ENCODE peak calls at places on chromosomes 16 and 17, in ten cellular contexts. N, B, G, V, T, U, W, Q, C and P are unnamed samples.

GRCh38 chr17:81294512-81295030 is 536 bp downstream of the SLC38A10 start:
- DNase-seq in W (peak), C (peak), V (no peak), N (peak), T (no peak), G (peak), U (no peak), Q (no peak), B (peak), P (peak)

GRCh38 chr17:80248894-80249710 is 11.6 kb upstream of the RNF213 start:
- DNase-seq in W (no peak), G (no peak), B (no peak), T (no peak), U (no peak), Q (no peak), V (no peak), N (no peak), C (no peak), P (no peak)

GRCh38 chr17:67245694-67246397 is 850 bp upstream of the HELZ start:
- DNase-seq in Q (no peak), U (peak), G (no peak), V (no peak), W (no peak), C (peak), B (peak), N (peak), T (no peak), P (no peak)

GRCh38 chr17:49760909-49761558 is 2.9 kb downstream of the FAM117A start:
- DNase-seq in T (no peak), W (no peak), C (no peak), N (no peak), U (no peak), G (no peak), V (no peak), Q (no peak), B (no peak), P (no peak)

GRCh38 chr16:85036398-85037049 is 8.9 kb downstream of the KIAA0513 start:
- DNase-seq in V (no peak), W (no peak), U (no peak), G (no peak), Q (no peak), C (no peak), N (no peak), T (no peak), B (no peak), P (no peak)

GRCh38 chr16:71201556-71201955 is 29.0 kb downstream of the HYDIN start:
- DNase-seq in T (no peak), W (no peak), G (no peak), Q (no peak), N (no peak), C (no peak), B (no peak), U (no peak), V (no peak), P (no peak)

GRCh38 chr16:68064791-68065365 is 20.3 kb upstream of the NFATC3 start:
- DNase-seq in C (peak), T (peak), U (peak), W (peak), Q (peak), N (peak), V (peak), B (peak), G (peak), P (peak)

GRCh38 chr17:37607637-37608368 is 1.4 kb downstream of the SYNRG start:
- DNase-seq in C (no peak), V (no peak), T (no peak), B (no peak), N (no peak), G (no peak), Q (no peak), U (no peak), W (no peak), P (no peak)

GRCh38 chr17:7932949-7933348 is 943 bp downstream of the CNTROB start:
- DNase-seq in U (peak), V (no peak), B (peak), G (peak), C (peak), N (peak), Q (peak), W (peak), T (no peak), P (peak)

GRCh38 chr17:17402558-17402957 is 74.2 kb upstream of the MED9 start:
- DNase-seq in G (peak), N (no peak), C (no peak), W (no peak), B (no peak), T (no peak), V (no peak), Q (no peak), U (no peak), P (no peak)

GRCh38 chr16:11183951-11184350 is 72.1 kb downstream of the SOCS1 start:
- DNase-seq in B (no peak), V (no peak), G (no peak), Q (no peak), C (no peak), T (no peak), N (peak), W (no peak), U (no peak), P (no peak)

GRCh38 chr16:73384561-73384960 is 336.6 kb upstream of the ZFHX3 start:
- DNase-seq in T (no peak), C (no peak), G (no peak), V (no peak), W (no peak), B (no peak), U (no peak), N (no peak), Q (no peak), P (no peak)

GRCh38 chr17:28916302-28916934 is 13.5 kb upstream of the DHRS13 start:
- DNase-seq in T (peak), U (no peak), B (peak), Q (peak), N (peak), C (peak), G (peak), V (no peak), W (peak), P (peak)

GRCh38 chr16:68049448-68049847 is 26.4 kb downstream of the DUS2 start:
- DNase-seq in G (no peak), C (no peak), U (no peak), Q (no peak), W (no peak), T (no peak), N (no peak), B (no peak), V (no peak), P (no peak)

GRCh38 chr17:64706224-64707076 is 44.3 kb upstream of the SMURF2 start:
- DNase-seq in N (peak), T (no peak), B (no peak), U (no peak), W (no peak), V (no peak), C (peak), Q (no peak), G (no peak), P (no peak)

GRCh38 chr17:19457046-19457445 is 46.0 kb downstream of the RNF112 start:
- DNase-seq in U (no peak), V (no peak), C (no peak), T (no peak), W (no peak), Q (no peak), N (no peak), G (no peak), B (no peak), P (no peak)

GRCh38 chr17:2926019-2926650 is 129.9 kb downstream of the RAP1GAP2 start:
- DNase-seq in V (no peak), B (no peak), T (no peak), C (no peak), U (peak), G (peak), W (peak), N (peak), Q (no peak), P (no peak)

GRCh38 chr17:43545383-43545632 is 832 bp downstream of the ETV4 start:
- DNase-seq in G (peak), T (no peak), B (no peak), Q (no peak), C (no peak), V (no peak), N (no peak), W (no peak), U (no peak), P (no peak)

GRCh38 chr16:52090080-52090479 is 456.9 kb downstream of the TOX3 start:
- DNase-seq in G (peak), W (no peak), B (no peak), C (no peak), T (no peak), U (no peak), Q (no peak), N (no peak), V (peak), P (peak)

GRCh38 chr17:8725881-8726280 is 18.8 kb downstream of the CCDC42 start:
- DNase-seq in G (no peak), T (no peak), V (no peak), C (no peak), U (no peak), Q (no peak), B (no peak), N (no peak), W (no peak), P (no peak)

GRCh38 chr17:1347681-1348318 is 52.2 kb downstream of the YWHAE start:
- DNase-seq in V (no peak), C (peak), G (peak), Q (peak), N (no peak), B (no peak), W (peak), U (no peak), T (no peak), P (no peak)

GRCh38 chr17:10699861-10700260 is 2.5 kb downstream of the ADPRM start:
- DNase-seq in C (no peak), N (no peak), W (no peak), G (no peak), T (no peak), U (no peak), Q (no peak), B (no peak), V (no peak), P (peak)

GRCh38 chr17:27540300-27541105 is 84.3 kb downstream of the KSR1 start:
- DNase-seq in Q (peak), C (peak), U (no peak), G (peak), T (peak), V (peak), W (peak), N (peak), B (no peak), P (peak)

GRCh38 chr16:11138026-11138768 is 117.8 kb downstream of the SOCS1 start:
- DNase-seq in W (no peak), V (no peak), N (no peak), U (no peak), B (no peak), G (no peak), C (no peak), Q (no peak), T (no peak), P (no peak)

GRCh38 chr16:65531475-65531874 is 409.6 kb upstream of the CDH11 start:
- DNase-seq in Q (no peak), B (no peak), U (no peak), V (no peak), G (peak), N (no peak), W (no peak), C (no peak), T (no peak), P (no peak)

GRCh38 chr17:2179615-2180295 is 123.8 kb downstream of the SMG6 start:
- DNase-seq in V (peak), U (peak), T (peak), W (peak), G (peak), C (peak), Q (peak), N (peak), B (no peak), P (peak)

GRCh38 chr16:8600144-8600856 is 10.0 kb upstream of the TMEM114 start:
- DNase-seq in W (no peak), B (no peak), V (no peak), Q (no peak), U (no peak), T (no peak), G (no peak), N (peak), C (no peak), P (no peak)

GRCh38 chr17:8360260-8360659 is 16.2 kb downstream of the KRABD2 start:
- DNase-seq in N (no peak), Q (no peak), U (no peak), G (no peak), B (no peak), W (no peak), T (no peak), V (no peak), C (no peak), P (no peak)

GRCh38 chr16:590165-590874 is 454 bp downstream of the RAB40C start:
- DNase-seq in G (peak), U (no peak), N (peak), V (no peak), B (no peak), T (no peak), W (peak), Q (no peak), C (no peak), P (peak)

GRCh38 chr16:89320717-89321501 is 103.4 kb downstream of the ZNF778 start:
- DNase-seq in W (peak), C (peak), T (peak), G (peak), Q (peak), U (peak), B (peak), V (no peak), N (peak), P (peak)

GRCh38 chr16:58551496-58551895 is 36.2 kb downstream of the SETD6 start:
- DNase-seq in G (no peak), U (no peak), T (no peak), N (no peak), V (no peak), W (peak), Q (peak), B (no peak), C (no peak), P (no peak)

GRCh38 chr17:4986951-4987766 is at the start of gene CAMTA2:
- DNase-seq in U (peak), C (peak), T (no peak), V (no peak), B (peak), N (peak), Q (peak), G (peak), W (peak), P (peak)

GRCh38 chr17:42682400-42683384 is at the start of gene CNTNAP1:
- DNase-seq in C (peak), Q (no peak), V (no peak), G (peak), N (peak), W (peak), B (peak), T (no peak), U (peak), P (peak)

GRCh38 chr16:19748389-19749110 is 30.5 kb downstream of the IQCK start:
- DNase-seq in C (no peak), V (no peak), W (no peak), T (no peak), U (peak), Q (no peak), N (no peak), B (no peak), G (no peak), P (peak)

GRCh38 chr16:70391881-70392481 is 45.3 kb downstream of the DDX19A start:
- DNase-seq in C (no peak), U (peak), G (peak), Q (peak), T (no peak), N (peak), V (peak), W (peak), B (no peak), P (peak)

GRCh38 chr17:81741594-81742452 is 29.7 kb downstream of the SLC25A10 start:
- DNase-seq in U (no peak), N (no peak), V (no peak), Q (no peak), G (no peak), T (no peak), B (no peak), W (no peak), C (no peak), P (no peak)

GRCh38 chr17:68794636-68795503 is 160.3 kb downstream of the ABCA8 start:
- DNase-seq in N (peak), W (peak), T (peak), Q (no peak), B (peak), G (peak), V (no peak), C (no peak), U (no peak), P (peak)
- H3K4me3 ChIP-seq in N (peak), W (no peak), T (no peak), Q (peak), B (no peak), G (no peak), V (no peak), C (no peak), U (no peak), P (no peak)

DNA sequence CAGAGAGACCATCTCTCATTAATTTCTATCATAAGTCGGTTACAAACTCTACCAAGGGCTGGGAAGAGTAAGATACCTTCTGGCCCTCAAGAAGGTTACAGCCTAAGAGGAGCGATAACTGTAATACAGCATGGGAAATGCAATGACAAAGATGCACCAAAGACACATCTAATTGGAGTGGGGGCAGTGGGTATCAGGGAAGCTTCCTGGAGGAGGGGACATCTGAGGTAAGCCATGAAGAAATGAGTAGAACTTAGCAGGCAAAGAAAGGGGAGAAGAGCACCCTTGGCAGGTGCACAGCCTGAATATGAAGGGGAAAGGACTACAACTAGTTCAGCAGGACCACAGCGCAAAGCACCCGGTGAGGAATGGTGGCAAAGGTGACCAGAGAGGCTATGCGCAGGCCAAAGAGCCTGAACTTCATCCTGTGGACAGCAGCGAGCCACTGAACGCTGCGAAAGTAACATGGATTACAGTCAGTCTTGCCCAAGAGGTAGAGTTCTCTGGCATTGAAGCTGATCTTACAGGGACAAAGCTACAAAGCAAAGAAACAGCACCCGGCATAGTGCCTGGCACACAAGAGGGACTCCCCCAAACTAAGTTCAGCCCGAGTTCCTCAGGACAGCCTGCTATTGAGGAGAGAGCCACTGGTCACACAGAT is 2.8 kb downstream of the TBC1D10B start:
- DNase-seq in W (no peak), C (no peak), Q (no peak), B (no peak), G (no peak), U (no peak), N (no peak), T (no peak), V (no peak), P (no peak)
- H3K4me3 ChIP-seq in W (peak), C (peak), Q (peak), B (no peak), G (peak), U (peak), N (peak), T (peak), V (peak), P (peak)

GRCh38 chr17:57260325-57261083 is 4.2 kb downstream of the MSI2 start:
- DNase-seq in U (no peak), C (no peak), N (no peak), V (no peak), Q (no peak), G (no peak), W (no peak), B (no peak), T (no peak), P (no peak)
- H3K4me3 ChIP-seq in U (no peak), C (no peak), N (no peak), V (no peak), Q (no peak), G (no peak), W (no peak), B (peak), T (no peak), P (no peak)

DNA sequence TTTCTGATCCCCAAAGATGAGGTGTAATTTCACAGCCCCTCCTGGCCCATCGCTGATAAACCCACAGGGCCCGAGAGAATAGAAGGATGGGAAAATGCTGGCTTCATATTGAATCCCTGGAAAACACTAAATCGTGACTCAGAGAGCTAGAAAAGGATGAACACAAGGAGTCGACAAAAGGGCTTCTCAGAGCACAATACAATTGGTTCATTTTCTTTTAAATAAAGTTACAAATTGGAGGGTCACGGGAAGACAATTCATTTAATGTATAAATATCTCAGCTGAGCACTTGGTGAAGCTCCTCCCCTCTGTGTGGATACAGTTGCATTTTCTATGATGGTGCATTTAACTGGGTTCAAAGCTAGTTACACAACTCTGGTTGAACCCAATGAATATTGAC is 13.9 kb downstream of the TTYH2 start:
- DNase-seq in Q (no peak), W (no peak), B (no peak), C (no peak), G (no peak), N (no peak), T (no peak), V (no peak), U (no peak), P (no peak)
- H3K4me3 ChIP-seq in Q (no peak), W (no peak), B (no peak), C (no peak), G (no peak), N (no peak), T (no peak), V (no peak), U (no peak), P (no peak)

GRCh38 chr17:6557040-6557438 is 684 bp upstream of the PITPNM3 start:
- DNase-seq in V (no peak), Q (no peak), W (no peak), T (no peak), U (no peak), G (no peak), N (no peak), B (no peak), C (no peak), P (no peak)
- H3K4me3 ChIP-seq in V (no peak), Q (no peak), W (no peak), T (no peak), U (no peak), G (no peak), N (no peak), B (peak), C (no peak), P (no peak)

GRCh38 chr17:30396129-30396528 is 17.4 kb downstream of the CPD start:
- DNase-seq in B (no peak), N (no peak), C (no peak), W (no peak), G (no peak), Q (no peak), V (no peak), T (no peak), U (no peak), P (no peak)
- H3K4me3 ChIP-seq in B (no peak), N (no peak), C (no peak), W (no peak), G (no peak), Q (no peak), V (no peak), T (no peak), U (no peak), P (no peak)

GRCh38 chr16:49466881-49467280 is 93.3 kb downstream of the C16orf78 start:
- DNase-seq in U (no peak), B (no peak), G (no peak), N (no peak), C (peak), W (no peak), V (no peak), Q (no peak), T (no peak), P (no peak)
- H3K4me3 ChIP-seq in U (no peak), B (no peak), G (no peak), N (no peak), C (no peak), W (no peak), V (no peak), Q (no peak), T (no peak), P (no peak)

GRCh38 chr17:41518789-41519449 is at the start of gene KRT15:
- DNase-seq in V (no peak), N (peak), W (peak), Q (no peak), U (no peak), C (no peak), G (peak), B (no peak), T (no peak), P (peak)
- H3K4me3 ChIP-seq in V (no peak), N (no peak), W (no peak), Q (no peak), U (no peak), C (no peak), G (no peak), B (no peak), T (no peak), P (no peak)